ENCODE peak calls at places on chromosome 13, in seven cellular contexts. T is Calu3, X is transverse colon, V is GM12878, Z is A673, I is AG09319, P is AG10803. F is an unnamed sample.

GRCh38 chr13:50745542-50745941 is 98.0 kb downstream of the DLEU7 start:
- DNase-seq in T (no peak), X (no peak), V (no peak), Z (no peak), I (no peak), P (no peak), F (no peak)

GRCh38 chr13:52459668-52460067 is 4.4 kb downstream of the CKAP2 start:
- DNase-seq in T (no peak), X (no peak), V (no peak), Z (no peak), I (no peak), P (peak), F (no peak)

GRCh38 chr13:85255978-85256377 is 543.2 kb downstream of the SLITRK6 start:
- DNase-seq in T (no peak), X (no peak), V (no peak), Z (peak), I (no peak), P (no peak), F (no peak)

GRCh38 chr13:45021250-45021649 is 31.9 kb downstream of the GPALPP1 start:
- DNase-seq in T (no peak), X (no peak), V (no peak), Z (no peak), I (no peak), P (peak), F (no peak)

GRCh38 chr13:23828866-23829265 is 60.3 kb downstream of the MIPEP start:
- DNase-seq in T (no peak), X (no peak), V (no peak), Z (no peak), I (no peak), P (peak), F (no peak)

GRCh38 chr13:66405908-66406802 is 824.0 kb downstream of the PCDH9 start:
- DNase-seq in T (no peak), X (no peak), V (no peak), Z (no peak), I (no peak), P (peak), F (no peak)

GRCh38 chr13:79749985-79750551 is 269.1 kb downstream of the NDFIP2 start:
- DNase-seq in T (no peak), X (peak), V (no peak), Z (peak), I (peak), P (peak), F (no peak)

GRCh38 chr13:30108913-30109237 is 198.5 kb downstream of the KATNAL1 start:
- DNase-seq in T (peak), X (peak), V (no peak), Z (no peak), I (no peak), P (no peak), F (no peak)

GRCh38 chr13:19845758-19846157 is 17.7 kb downstream of the ZMYM5 start:
- DNase-seq in T (peak), X (no peak), V (no peak), Z (peak), I (peak), P (peak), F (no peak)

GRCh38 chr13:20713751-20714150 is 10.3 kb downstream of the IL17D start:
- DNase-seq in T (no peak), X (no peak), V (no peak), Z (peak), I (no peak), P (peak), F (no peak)

GRCh38 chr13:95530178-95530577 is 22.3 kb upstream of the CLDN10 start:
- DNase-seq in T (no peak), X (no peak), V (no peak), Z (peak), I (no peak), P (peak), F (no peak)

GRCh38 chr13:60700994-60701393 is 304.0 kb downstream of the TDRD3 start:
- DNase-seq in T (no peak), X (no peak), V (no peak), Z (no peak), I (no peak), P (no peak), F (no peak)

GRCh38 chr13:108426893-108427292 is 157.4 kb downstream of the TNFSF13B start:
- DNase-seq in T (no peak), X (no peak), V (no peak), Z (no peak), I (no peak), P (no peak), F (no peak)

GRCh38 chr13:86446311-86446710 is 647.1 kb upstream of the SLITRK6 start:
- DNase-seq in T (no peak), X (no peak), V (no peak), Z (peak), I (no peak), P (peak), F (no peak)

GRCh38 chr13:35979378-35979911 is 151.7 kb downstream of the DCLK1 start:
- DNase-seq in T (no peak), X (peak), V (no peak), Z (peak), I (peak), P (peak), F (no peak)

GRCh38 chr13:112870737-112871287 is 98.2 kb upstream of the MCF2L start:
- DNase-seq in T (no peak), X (no peak), V (no peak), Z (no peak), I (no peak), P (no peak), F (no peak)

GRCh38 chr13:101449971-101450748 is 2.3 kb upstream of the ITGBL1 start:
- DNase-seq in T (no peak), X (no peak), V (no peak), Z (no peak), I (peak), P (peak), F (no peak)

GRCh38 chr13:99331881-99332293 is 24.7 kb upstream of the GPR183 start:
- DNase-seq in T (no peak), X (no peak), V (peak), Z (no peak), I (no peak), P (no peak), F (peak)

GRCh38 chr13:52371736-52372247 is 34.2 kb downstream of the THSD1 start:
- DNase-seq in T (peak), X (no peak), V (no peak), Z (peak), I (no peak), P (peak), F (no peak)

GRCh38 chr13:95154441-95154886 is 146.8 kb downstream of the ABCC4 start:
- DNase-seq in T (no peak), X (no peak), V (no peak), Z (no peak), I (no peak), P (peak), F (no peak)

GRCh38 chr13:109703250-109703649 is 83.1 kb downstream of the IRS2 start:
- DNase-seq in T (no peak), X (no peak), V (no peak), Z (no peak), I (no peak), P (no peak), F (no peak)

GRCh38 chr13:82356667-82357066 is 1525.6 kb downstream of the SLITRK1 start:
- DNase-seq in T (no peak), X (no peak), V (no peak), Z (peak), I (no peak), P (peak), F (no peak)

GRCh38 chr13:47680752-47681151 is 320.3 kb downstream of the SUCLA2 start:
- DNase-seq in T (no peak), X (no peak), V (no peak), Z (no peak), I (no peak), P (peak), F (no peak)

GRCh38 chr13:51919531-51919930 is 57.8 kb downstream of the CCDC70 start:
- DNase-seq in T (no peak), X (no peak), V (no peak), Z (no peak), I (no peak), P (no peak), F (no peak)

GRCh38 chr13:24075137-24075975 is 85.2 kb upstream of the SPATA13 start:
- DNase-seq in T (no peak), X (no peak), V (no peak), Z (no peak), I (no peak), P (no peak), F (no peak)

GRCh38 chr13:24053505-24054251 is 106.8 kb upstream of the SPATA13 start:
- DNase-seq in T (peak), X (peak), V (peak), Z (peak), I (no peak), P (peak), F (peak)

GRCh38 chr13:80278706-80279105 is 62.2 kb downstream of the SPRY2 start:
- DNase-seq in T (no peak), X (no peak), V (no peak), Z (no peak), I (no peak), P (no peak), F (no peak)

GRCh38 chr13:47518530-47518929 is 482.5 kb downstream of the SUCLA2 start:
- DNase-seq in T (no peak), X (no peak), V (no peak), Z (no peak), I (no peak), P (no peak), F (no peak)

GRCh38 chr13:38684714-38685113 is 2.2 kb upstream of the FREM2 start:
- DNase-seq in T (no peak), X (no peak), V (no peak), Z (no peak), I (no peak), P (no peak), F (no peak)

GRCh38 chr13:113631341-113632095 is 26.5 kb downstream of the ATP4B start:
- DNase-seq in T (no peak), X (no peak), V (no peak), Z (no peak), I (no peak), P (no peak), F (no peak)

GRCh38 chr13:30869491-30869890 is 36.6 kb upstream of the MEDAG start:
- DNase-seq in T (no peak), X (no peak), V (no peak), Z (no peak), I (no peak), P (peak), F (no peak)

GRCh38 chr13:99176309-99177276 is 24.1 kb upstream of the UBAC2 start:
- DNase-seq in T (peak), X (peak), V (no peak), Z (peak), I (no peak), P (peak), F (peak)

GRCh38 chr13:33188093-33188882 is 97.3 kb downstream of the STARD13 start:
- DNase-seq in T (no peak), X (no peak), V (peak), Z (no peak), I (no peak), P (peak), F (no peak)

GRCh38 chr13:75869981-75870380 is 233.9 kb downstream of the LMO7 start:
- DNase-seq in T (no peak), X (no peak), V (no peak), Z (no peak), I (no peak), P (no peak), F (no peak)

GRCh38 chr13:75872970-75873369 is 236.8 kb downstream of the LMO7 start:
- DNase-seq in T (no peak), X (no peak), V (no peak), Z (no peak), I (no peak), P (no peak), F (no peak)

GRCh38 chr13:75871059-75871458 is 234.9 kb downstream of the LMO7 start:
- DNase-seq in T (no peak), X (no peak), V (no peak), Z (no peak), I (no peak), P (no peak), F (no peak)

GRCh38 chr13:75867718-75868117 is 231.6 kb downstream of the LMO7 start:
- DNase-seq in T (no peak), X (no peak), V (no peak), Z (no peak), I (no peak), P (no peak), F (no peak)

DNA sequence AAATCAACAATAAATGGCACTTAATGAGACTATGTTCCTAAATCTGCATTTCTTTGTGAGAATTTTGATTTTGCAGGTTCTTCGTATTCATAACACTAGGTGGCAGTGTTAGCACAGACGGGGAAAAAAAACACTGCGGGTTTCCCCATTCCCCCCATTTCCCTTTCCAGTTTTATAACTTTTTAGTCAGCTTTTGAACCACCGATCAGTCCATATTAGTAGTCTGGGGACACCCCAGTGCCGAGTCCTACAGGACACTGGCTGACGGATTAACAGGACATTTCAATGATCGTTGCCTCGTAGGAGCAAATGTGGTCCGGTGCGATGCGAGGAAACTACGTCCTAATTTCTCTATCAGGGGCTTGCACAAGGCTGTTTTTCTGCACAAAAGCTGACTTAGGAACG is 234.3 kb downstream of the LMO7 start:
- DNase-seq in T (no peak), X (no peak), V (no peak), Z (peak), I (no peak), P (peak), F (peak)
- TF ChIP-seq CTCF in T (no peak), X (peak), V (peak), Z (peak), I (peak), P (peak), F (peak)

GRCh38 chr13:46342538-46342937 is 44.5 kb downstream of the RUBCNL start:
- DNase-seq in T (no peak), X (no peak), V (no peak), Z (no peak), I (no peak), P (no peak), F (no peak)
- TF ChIP-seq CTCF in T (no peak), X (no peak), V (no peak), Z (peak), I (no peak), P (no peak), F (no peak)

GRCh38 chr13:73129023-73129422 is 70.2 kb downstream of the KLF5 start:
- DNase-seq in T (no peak), X (no peak), V (no peak), Z (no peak), I (no peak), P (no peak), F (no peak)

GRCh38 chr13:73136776-73137175 is 78.0 kb downstream of the KLF5 start:
- DNase-seq in T (no peak), X (no peak), V (no peak), Z (no peak), I (no peak), P (peak), F (no peak)

GRCh38 chr13:73133536-73133935 is 74.7 kb downstream of the KLF5 start:
- DNase-seq in T (no peak), X (peak), V (no peak), Z (no peak), I (no peak), P (no peak), F (no peak)

DNA sequence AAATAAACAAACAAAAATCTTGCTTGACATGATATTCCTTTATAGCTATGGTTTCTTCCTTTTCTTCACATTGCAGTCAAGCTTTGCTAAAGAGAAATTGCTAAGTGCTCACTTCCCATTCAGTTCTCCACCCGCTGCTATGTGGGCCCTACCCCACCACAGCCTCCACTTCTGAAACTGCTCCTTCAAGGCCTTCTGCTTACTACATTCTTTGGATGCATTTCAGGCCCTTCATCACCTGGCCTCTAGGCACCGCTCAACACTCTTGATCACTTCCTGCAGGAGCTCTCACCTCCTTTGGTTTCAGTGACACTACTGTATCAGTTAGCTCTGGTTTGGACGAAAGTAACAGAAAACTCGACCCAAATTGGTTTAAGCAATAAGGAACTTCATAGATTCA is 72.4 kb downstream of the KLF5 start:
- DNase-seq in T (no peak), X (no peak), V (no peak), Z (no peak), I (no peak), P (no peak), F (no peak)
- TF ChIP-seq CTCF in T (no peak), X (no peak), V (no peak), Z (no peak), I (no peak), P (no peak), F (no peak)

GRCh38 chr13:102770435-102770834 is 3.2 kb downstream of the TEX30 start:
- DNase-seq in T (no peak), X (no peak), V (no peak), Z (no peak), I (no peak), P (no peak), F (no peak)

GRCh38 chr13:102772042-102772425 is 1.6 kb downstream of the TEX30 start:
- DNase-seq in T (no peak), X (no peak), V (no peak), Z (no peak), I (no peak), P (no peak), F (no peak)

GRCh38 chr13:102771298-102772041 is 2.1 kb downstream of the TEX30 start:
- DNase-seq in T (no peak), X (no peak), V (no peak), Z (no peak), I (no peak), P (no peak), F (no peak)

GRCh38 chr13:102768914-102769313 is 4.7 kb downstream of the TEX30 start:
- DNase-seq in T (no peak), X (no peak), V (no peak), Z (no peak), I (no peak), P (peak), F (no peak)

DNA sequence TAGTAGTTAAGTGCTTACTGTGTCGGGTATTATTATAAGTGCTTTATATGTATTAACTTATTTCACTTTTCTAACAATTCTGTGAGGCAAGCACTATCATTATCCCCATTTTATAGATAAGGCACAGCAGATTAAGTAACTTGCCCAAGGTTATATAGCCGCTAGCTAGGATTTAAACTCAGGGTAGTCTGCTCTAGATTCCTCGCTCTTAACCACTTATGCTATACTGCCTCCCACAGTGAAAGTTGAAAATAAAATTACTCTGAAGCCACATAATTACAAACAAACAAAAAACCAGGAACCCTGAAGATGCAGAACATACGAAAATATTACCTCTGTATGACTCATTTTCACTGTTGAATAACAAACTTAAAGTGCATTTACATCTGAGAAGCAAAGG is 3.9 kb downstream of the TEX30 start:
- DNase-seq in T (no peak), X (no peak), V (no peak), Z (no peak), I (no peak), P (no peak), F (no peak)
- TF ChIP-seq CTCF in T (no peak), X (no peak), V (no peak), Z (no peak), I (peak), P (no peak), F (no peak)

GRCh38 chr13:103238441-103238840 is 172.2 kb upstream of the SLC10A2 start:
- DNase-seq in T (no peak), X (no peak), V (no peak), Z (no peak), I (no peak), P (no peak), F (no peak)

GRCh38 chr13:103236213-103236612 is 170.0 kb upstream of the SLC10A2 start:
- DNase-seq in T (no peak), X (no peak), V (no peak), Z (peak), I (no peak), P (no peak), F (no peak)
- TF ChIP-seq CTCF in T (no peak), X (no peak), V (no peak), Z (peak), I (no peak), P (no peak), F (no peak)

DNA sequence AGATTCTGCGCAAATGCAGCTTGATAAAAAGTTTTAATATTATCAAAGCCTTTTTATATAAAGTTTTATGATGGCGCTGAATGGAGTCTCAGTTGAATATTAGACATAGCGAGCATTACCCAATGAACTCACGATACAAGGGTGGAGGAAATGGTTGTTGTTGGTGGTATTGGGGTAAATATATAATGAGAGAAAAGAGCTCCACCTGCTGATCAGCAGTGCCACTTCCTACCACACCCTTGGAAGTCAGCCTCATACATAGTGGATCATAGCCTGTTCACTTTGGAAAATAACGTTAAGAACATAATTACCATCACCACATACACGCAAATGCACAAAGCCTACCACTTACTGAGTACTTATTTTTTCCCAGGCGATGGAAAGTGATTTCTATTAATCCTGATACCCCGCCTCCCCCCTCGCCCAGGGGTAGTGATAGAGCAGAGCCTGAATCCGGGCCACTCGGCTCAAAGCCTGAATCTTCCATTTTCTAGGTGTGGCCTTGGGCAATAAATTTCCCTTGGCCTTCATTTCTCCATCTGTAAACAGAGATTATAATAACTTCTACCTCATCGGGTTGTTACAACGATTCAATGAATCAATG is 358.3 kb downstream of the KLF5 start:
- DNase-seq in T (no peak), X (no peak), V (no peak), Z (peak), I (no peak), P (peak), F (no peak)
- TF ChIP-seq CTCF in T (no peak), X (peak), V (peak), Z (peak), I (peak), P (no peak), F (no peak)

GRCh38 chr13:58994778-58995177 is 1169.0 kb downstream of the DIAPH3 start:
- DNase-seq in T (no peak), X (no peak), V (no peak), Z (peak), I (no peak), P (no peak), F (no peak)
- TF ChIP-seq CTCF in T (no peak), X (no peak), V (no peak), Z (peak), I (no peak), P (no peak), F (no peak)

DNA sequence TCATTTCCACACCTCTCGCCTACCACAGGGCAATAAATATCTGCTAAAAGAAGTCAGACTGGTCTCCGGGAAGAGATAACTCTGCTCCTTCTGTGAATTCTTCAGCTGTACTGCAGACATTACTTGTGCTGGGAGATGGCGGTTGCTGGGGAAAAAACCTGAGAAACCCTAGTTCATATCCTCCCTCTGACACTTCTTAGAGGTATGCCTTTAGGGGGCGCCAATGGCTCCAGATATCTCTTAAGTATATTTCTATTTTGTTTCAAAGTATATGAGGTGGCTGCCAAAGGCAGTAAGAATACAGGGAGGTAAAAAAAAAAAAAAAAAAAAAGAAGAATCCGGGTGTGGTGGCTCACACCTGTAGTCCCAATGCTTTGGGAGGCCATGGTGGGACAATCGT is 175.2 kb downstream of the PAN3 start:
- DNase-seq in T (no peak), X (no peak), V (no peak), Z (peak), I (no peak), P (peak), F (no peak)
- TF ChIP-seq CTCF in T (no peak), X (no peak), V (peak), Z (peak), I (peak), P (peak), F (peak)

F was measured in GM20000.